ENCODE peak calls at places on chromosomes 4 and X, in ten cellular contexts. K is NCI-H345; F is islet precursor cell; G is stromal cell of bone marrow; N is NCI-H2227 treated with DMSO at 0.1 percent for 48 hours; O is NCI-H1092; U is HS-5; R is SW 1271; I is hypothalamus; C is activated naive CD4-positive, alpha-beta T cell treated with anti-CD3 and anti-CD28 coated beads for 36 hours. M is an unnamed sample.

GRCh38 chrX:16185725-16186136 is 18.4 kb downstream of the MAGEB17 start:
- DNase-seq in F (peak; percentile 89), G (peak; percentile 68), I (no peak), N (peak; percentile 4), K (peak; percentile 16), R (peak; percentile 16), O (no peak), C (no peak), U (peak; percentile 51), M (no peak)

GRCh38 chr4:177986236-177986635 is 544.0 kb upstream of the AGA start:
- DNase-seq in F (no peak), O (no peak), C (no peak), G (no peak), R (no peak), I (no peak), K (no peak), U (no peak), N (no peak), M (no peak)

GRCh38 chr4:119479835-119480234 is 148.8 kb downstream of the PDE5A start:
- DNase-seq in C (no peak), O (no peak), N (no peak), G (no peak), R (no peak), I (no peak), K (no peak), F (no peak), U (no peak), M (no peak)

GRCh38 chr4:1329408-1330371 is 17.3 kb upstream of the UVSSA start:
- DNase-seq in N (no peak), O (no peak), K (no peak), C (peak; percentile 33), U (no peak), G (no peak), R (no peak), I (no peak), F (no peak), M (no peak)

GRCh38 chr4:144579411-144580020 is 66.4 kb upstream of the HHIP start:
- DNase-seq in U (peak; percentile 82), I (no peak), N (no peak), K (no peak), O (no peak), R (no peak), G (no peak), C (no peak), F (no peak), M (no peak)

GRCh38 chr4:29263011-29263410 is 1457.2 kb upstream of the PCDH7 start:
- DNase-seq in N (no peak), F (no peak), K (no peak), R (no peak), O (no peak), U (no peak), C (no peak), I (no peak), G (no peak), M (no peak)

GRCh38 chr4:26127851-26128337 is 192.9 kb upstream of the RBPJ start:
- DNase-seq in C (no peak), U (no peak), F (no peak), R (no peak), I (no peak), G (no peak), O (peak; percentile 56), K (no peak), N (no peak), M (no peak)

GRCh38 chr4:44038811-44039210 is 409.8 kb downstream of the KCTD8 start:
- DNase-seq in G (no peak), U (no peak), K (no peak), O (no peak), N (no peak), C (no peak), R (no peak), I (no peak), F (no peak), M (no peak)

GRCh38 chrX:8364369-8365141 is 100.1 kb upstream of the VCX3B start:
- DNase-seq in F (peak; percentile 57), O (peak; percentile 59), I (no peak), N (peak; percentile 4), G (no peak), R (no peak), C (no peak), K (peak; percentile 45), U (no peak), M (no peak)

GRCh38 chr4:138859249-138859648 is 156.3 kb upstream of the NOCT start:
- DNase-seq in U (no peak), N (no peak), C (no peak), O (no peak), I (no peak), R (no peak), G (no peak), F (no peak), K (no peak), M (no peak)

GRCh38 chr4:82896755-82897154 is 3.8 kb upstream of the THAP9 start:
- DNase-seq in U (no peak), I (no peak), C (no peak), O (no peak), K (no peak), F (no peak), R (no peak), N (no peak), G (no peak), M (no peak)

GRCh38 chr4:48347282-48347921 is 6.1 kb downstream of the SLAIN2 start:
- DNase-seq in G (no peak), R (no peak), U (no peak), F (no peak), N (no peak), I (no peak), K (no peak), C (no peak), O (no peak), M (no peak)

GRCh38 chr4:80183196-80184052 is 13.9 kb upstream of the PRDM8 start:
- DNase-seq in U (no peak), N (no peak), K (no peak), G (no peak), C (no peak), R (no peak), I (no peak), O (no peak), F (no peak), M (peak; percentile 36)

GRCh38 chr4:13548984-13549546 is 4.8 kb upstream of the NKX3-2 start:
- DNase-seq in N (peak; percentile 30), F (peak; percentile 95), R (peak; percentile 5), G (peak; percentile 42), K (peak; percentile 89), O (peak; percentile 81), I (peak; percentile 43), C (peak; percentile 94), U (peak; percentile 50), M (peak; percentile 54)

GRCh38 chr4:156830356-156830755 is 141.2 kb downstream of the PDGFC start:
- DNase-seq in F (no peak), C (no peak), G (peak; percentile 64), O (no peak), K (no peak), I (no peak), N (no peak), R (no peak), U (peak; percentile 96), M (no peak)

GRCh38 chrX:118360429-118361125 is 14.7 kb downstream of the WDR44 start:
- DNase-seq in R (no peak), I (no peak), G (no peak), C (no peak), U (no peak), F (no peak), O (no peak), N (no peak), K (no peak), M (no peak)

GRCh38 chr4:185716008-185716976 is 95.7 kb downstream of the SORBS2 start:
- DNase-seq in F (no peak), K (peak; percentile 95), N (no peak), R (no peak), I (no peak), G (no peak), C (no peak), U (no peak), O (peak; percentile 95), M (no peak)

GRCh38 chrX:1420371-1420770 is 28.5 kb upstream of the SLC25A6 start:
- DNase-seq in I (no peak), O (no peak), N (no peak), G (no peak), R (no peak), C (no peak), U (no peak), K (no peak), F (no peak), M (no peak)

GRCh38 chr4:41935652-41936021 is 408 bp downstream of the TMEM33 start:
- DNase-seq in U (no peak), R (no peak), O (no peak), C (peak; percentile 51), F (no peak), G (no peak), K (no peak), N (no peak), I (no peak), M (no peak)

GRCh38 chrX:427812-428725 is 41.4 kb upstream of the PPP2R3B start:
- DNase-seq in N (no peak), C (peak; percentile 51), R (no peak), I (no peak), U (no peak), O (no peak), F (peak; percentile 78), K (no peak), G (peak; percentile 10), M (no peak)

GRCh38 chrX:18272222-18272621 is 51.5 kb upstream of the BEND2 start:
- DNase-seq in F (no peak), G (no peak), R (no peak), U (no peak), C (no peak), O (no peak), I (no peak), N (no peak), K (no peak), M (no peak)

GRCh38 chr4:110970642-110971041 is 347.8 kb upstream of the PITX2 start:
- DNase-seq in G (peak; percentile 21), K (peak; percentile 1), C (peak; percentile 10), U (peak; percentile 15), N (no peak), R (no peak), F (peak; percentile 84), I (no peak), O (no peak), M (no peak)